ENCODE peak calls at places on chromosomes 5 and 9, in eight cellular contexts. I is gastrocnemius medialis, K is sigmoid colon, W is endothelial cell of umbilical vein, S is upper lobe of left lung, N is uterus, D is prostate gland, B is adrenal gland. F is an unnamed sample.
A peak's percentile ranks its signal among the peaks of the same experiment; 100 is the strongest.

GRCh38 chr9:77793909-77794308 is 145.8 kb upstream of the GNA14 start:
- DNase-seq in K (no peak), D (no peak), W (peak; percentile 74), I (no peak), B (no peak), N (no peak), S (no peak), F (no peak)

GRCh38 chr5:75380099-75380498 is 43.1 kb downstream of the HMGCR start:
- DNase-seq in S (no peak), K (no peak), W (no peak), B (no peak), D (no peak), I (no peak), N (no peak), F (no peak)

GRCh38 chr5:135745897-135746500 is 88.5 kb upstream of the SLC25A48 start:
- DNase-seq in D (no peak), B (no peak), I (no peak), K (no peak), S (no peak), W (no peak), N (no peak), F (no peak)

GRCh38 chr9:130632081-130632710 is 32.2 kb upstream of the PRDM12 start:
- DNase-seq in W (no peak), B (no peak), K (no peak), I (no peak), N (no peak), D (no peak), S (no peak), F (no peak)

GRCh38 chr5:66164044-66164790 is 20.1 kb downstream of the SREK1 start:
- DNase-seq in B (no peak), S (no peak), N (no peak), K (no peak), W (no peak), I (no peak), D (no peak), F (no peak)

GRCh38 chr5:132468665-132469379 is 21.8 kb downstream of the IRF1 start:
- DNase-seq in W (no peak), D (no peak), I (no peak), B (peak; percentile 2), K (no peak), N (peak; percentile 6), S (peak; percentile 21), F (no peak)

GRCh38 chr9:96523429-96523828 is 73.5 kb downstream of the HABP4 start:
- DNase-seq in D (no peak), W (no peak), I (no peak), N (peak; percentile 34), K (no peak), S (no peak), B (peak; percentile 32), F (peak; percentile 66)

GRCh38 chr5:54909126-54909525 is 76.3 kb downstream of the ESM1 start:
- DNase-seq in I (no peak), S (no peak), K (no peak), N (no peak), D (no peak), B (no peak), W (peak; percentile 31), F (no peak)

GRCh38 chr9:131616983-131617604 is 71.8 kb downstream of the PRRT1B start:
- DNase-seq in S (no peak), N (no peak), D (no peak), W (no peak), I (no peak), K (no peak), B (no peak), F (no peak)

DNA sequence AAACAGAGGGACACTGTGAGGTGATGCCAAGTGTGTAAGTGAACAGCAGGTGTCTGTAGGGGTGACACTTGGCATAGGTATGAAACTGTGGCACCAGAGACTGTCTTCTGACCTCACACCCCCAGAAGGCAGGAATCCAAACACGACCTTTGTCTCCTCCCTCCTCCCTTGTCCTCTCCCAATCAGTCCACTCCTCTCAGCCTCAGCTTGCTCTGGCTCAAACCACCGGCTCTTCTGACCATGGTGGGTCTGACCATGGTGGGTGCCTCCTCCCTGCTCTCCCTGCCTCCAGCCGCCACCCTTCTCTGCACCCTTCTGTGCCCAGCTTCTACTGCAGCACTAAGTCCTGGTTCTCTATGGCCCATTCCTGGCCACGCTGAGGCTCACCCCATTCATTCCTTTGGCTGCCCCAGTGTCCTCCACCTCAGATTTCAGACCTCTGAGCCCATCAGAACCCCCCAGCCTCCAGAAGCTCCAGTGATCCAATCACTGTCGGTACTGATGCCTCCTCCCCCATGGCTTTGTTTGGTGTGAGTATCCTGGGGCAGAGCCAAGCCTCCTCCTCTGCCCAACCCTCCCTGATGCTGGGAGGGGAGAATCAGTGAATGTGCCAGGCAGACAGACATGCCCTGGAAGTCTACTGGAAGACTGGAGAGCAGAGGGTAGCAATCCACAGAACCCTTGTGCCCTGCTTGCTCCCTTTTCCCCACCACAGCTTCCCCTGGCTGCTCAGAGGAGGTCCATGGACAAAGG is 1.7 kb upstream of the ARID3C start:
- DNase-seq in B (no peak), N (no peak), K (no peak), D (no peak), W (no peak), S (no peak), I (no peak), F (no peak)
- TF ChIP-seq POLR2A in B (no peak), N (no peak), K (no peak), D (no peak), W (no peak), S (no peak), I (no peak), F (no peak)

DNA sequence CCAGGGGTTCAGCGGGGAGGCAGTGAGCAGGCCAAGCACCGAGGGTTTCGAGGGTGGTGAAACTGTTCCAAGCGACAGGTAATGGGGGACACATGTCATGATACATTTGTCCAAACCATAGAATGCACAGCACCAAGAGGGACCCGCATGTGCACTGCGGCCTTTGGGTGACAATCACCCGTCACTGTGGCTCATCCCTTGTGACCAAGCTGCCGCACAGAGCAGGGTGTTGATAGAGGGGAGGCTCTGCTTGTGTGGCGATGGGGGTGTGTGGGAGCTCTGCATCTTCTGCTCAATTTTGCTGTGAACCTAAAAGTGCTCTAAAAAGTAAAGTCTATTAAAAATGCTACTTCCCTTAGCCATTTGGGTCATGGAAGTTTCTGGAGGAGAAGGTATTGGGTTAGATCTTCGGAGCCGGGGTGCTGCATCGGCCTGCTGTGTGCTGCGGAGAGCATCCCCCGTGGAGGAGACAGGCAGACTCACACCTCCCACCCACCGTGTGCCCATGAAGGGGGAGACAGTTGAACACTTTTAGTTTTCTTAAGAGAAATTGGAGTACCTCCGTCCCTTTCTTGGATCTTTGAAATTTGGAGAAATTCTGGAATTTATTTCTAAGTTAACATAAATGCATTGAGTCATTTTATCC is 280.4 kb upstream of the IRX2 start:
- DNase-seq in B (no peak), K (no peak), N (no peak), S (no peak), W (no peak), I (no peak), D (no peak), F (no peak)
- H3K9me3 ChIP-seq in B (no peaks in the 10 kb centered on the region), K (no peaks in the 10 kb centered on the region), N (no peaks in the 10 kb centered on the region), S (no peaks in the 10 kb centered on the region), W (peaks cover 9% of the 10 kb centered on the region), I (no peaks in the 10 kb centered on the region), D (no peaks in the 10 kb centered on the region), F (peaks cover 25% of the 10 kb centered on the region)

GRCh38 chr5:62585306-62585705 is 6.7 kb downstream of the LRRC70 start:
- DNase-seq in N (no peak), W (peak; percentile 57), B (no peak), K (no peak), S (no peak), I (no peak), D (no peak), F (no peak)

GRCh38 chr5:62585751-62586150 is 7.1 kb downstream of the LRRC70 start:
- DNase-seq in S (no peak), W (peak; percentile 59), D (no peak), I (no peak), B (no peak), N (no peak), K (no peak), F (no peak)

GRCh38 chr5:62588668-62589067 is 10.0 kb downstream of the LRRC70 start:
- DNase-seq in K (no peak), D (no peak), S (no peak), B (peak; percentile 40), W (no peak), N (no peak), I (no peak), F (no peak)

GRCh38 chr5:62589504-62589903 is 10.9 kb downstream of the LRRC70 start:
- DNase-seq in S (no peak), K (no peak), B (no peak), D (no peak), W (no peak), N (no peak), I (no peak), F (no peak)

DNA sequence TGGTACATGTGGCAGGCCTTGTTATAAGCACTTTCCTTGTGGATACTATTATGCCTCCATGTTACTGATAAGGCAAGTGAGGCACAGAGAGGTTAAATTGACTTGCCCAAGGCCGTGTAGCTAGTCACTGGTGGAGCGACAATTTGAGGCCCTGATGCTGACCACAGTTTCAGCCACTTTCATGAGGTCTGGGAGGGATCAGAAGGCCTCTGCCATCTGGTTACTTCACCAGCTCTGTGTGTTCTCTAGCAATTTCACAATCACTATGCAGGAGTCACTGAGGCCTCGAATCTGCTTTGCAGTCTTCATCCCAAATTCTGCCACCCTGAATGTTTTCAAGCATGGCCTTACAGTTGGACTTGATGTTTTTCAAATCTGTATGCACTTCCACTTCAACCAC is 9.1 kb downstream of the LRRC70 start:
- DNase-seq in W (no peak), S (no peak), B (peak; percentile 18), D (no peak), N (no peak), K (no peak), I (no peak), F (no peak)
- TF ChIP-seq POLR2A in W (no peak), S (no peak), B (no peak), D (no peak), N (no peak), K (no peak), I (no peak), F (no peak)

GRCh38 chr9:8183618-8184017 is 384.0 kb upstream of the DMAC1 start:
- DNase-seq in K (no peak), I (no peak), B (no peak), N (no peak), D (no peak), S (no peak), W (no peak), F (no peak)
- H3K9me3 ChIP-seq in K (no peaks in the 10 kb centered on the region), I (no peaks in the 10 kb centered on the region), B (no peaks in the 10 kb centered on the region), N (no peaks in the 10 kb centered on the region), D (no peaks in the 10 kb centered on the region), S (no peaks in the 10 kb centered on the region), W (no peaks in the 10 kb centered on the region), F (no peaks in the 10 kb centered on the region)

DNA sequence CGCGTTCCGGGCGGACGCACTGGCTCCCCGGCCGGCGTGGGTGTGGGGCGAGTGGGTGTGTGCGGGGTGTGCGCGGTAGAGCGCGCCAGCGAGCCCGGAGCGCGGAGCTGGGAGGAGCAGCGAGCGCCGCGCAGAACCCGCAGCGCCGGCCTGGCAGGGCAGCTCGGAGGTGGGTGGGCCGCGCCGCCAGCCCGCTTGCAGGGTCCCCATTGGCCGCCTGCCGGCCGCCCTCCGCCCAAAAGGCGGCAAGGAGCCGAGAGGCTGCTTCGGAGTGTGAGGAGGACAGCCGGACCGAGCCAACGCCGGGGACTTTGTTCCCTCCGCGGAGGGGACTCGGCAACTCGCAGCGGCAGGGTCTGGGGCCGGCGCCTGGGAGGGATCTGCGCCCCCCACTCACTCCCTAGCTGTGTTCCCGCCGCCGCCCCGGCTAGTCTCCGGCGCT is at the start of gene DAPK1:
- DNase-seq in K (peak; percentile 83), I (peak; percentile 12), D (peak; percentile 31), S (peak; percentile 78), W (peak; percentile 84), B (no peak), N (peak; percentile 52), F (peak; percentile 30)
- TF ChIP-seq POLR2A in K (no peak), I (peak; percentile 56), D (peak; percentile 40), S (no peak), W (peak; percentile 71), B (no peak), N (peak; percentile 25), F (peak; percentile 34)

GRCh38 chr5:45847877-45848276 is 151.7 kb upstream of the HCN1 start:
- DNase-seq in K (no peak), N (no peak), D (no peak), B (no peak), W (no peak), S (no peak), I (no peak), F (no peak)
- H3K9me3 ChIP-seq in K (no peaks in the 10 kb centered on the region), N (no peaks in the 10 kb centered on the region), D (no peaks in the 10 kb centered on the region), B (peaks cover 6% of the 10 kb centered on the region), W (no peaks in the 10 kb centered on the region), S (no peaks in the 10 kb centered on the region), I (no peaks in the 10 kb centered on the region), F (no peaks in the 10 kb centered on the region)

F was measured in tibial nerve.